ENCODE peak calls at places on chromosomes 5 and 9, in six cellular contexts. U is IMR-90; M is CD8-positive, alpha-beta T cell; E is pancreas; Y is fibroblast of lung; G is CD4-positive, CD25-positive, alpha-beta regulatory T cell. I is an unnamed sample.

GRCh38 chr9:76562511-76562911 is 103.5 kb downstream of the GCNT1 start:
- DNase-seq in G (no peak), E (no peak), Y (peak; percentile 82), U (peak; percentile 59), M (no peak), I (peak; percentile 35)

GRCh38 chr5:68287976-68288755 is 72.6 kb downstream of the PIK3R1 start:
- DNase-seq in G (peak; percentile 84), E (peak; percentile 75), Y (peak; percentile 66), M (peak; percentile 32), U (peak; percentile 37), I (peak; percentile 38)

GRCh38 chr5:52692039-52692438 is 95.7 kb upstream of the ITGA1 start:
- DNase-seq in E (no peak), Y (peak; percentile 47), M (no peak), G (no peak), U (peak; percentile 87), I (peak; percentile 79)

GRCh38 chr9:89177401-89178161 is 1.0 kb downstream of the SHC3 start:
- DNase-seq in G (no peak), M (no peak), Y (peak; percentile 45), U (no peak), E (peak; percentile 76), I (no peak)

GRCh38 chr5:96084874-96085545 is 123.4 kb upstream of the ELL2 start:
- DNase-seq in Y (no peak), U (no peak), E (no peak), M (no peak), G (no peak), I (no peak)

GRCh38 chr9:120065151-120065550 is 514.8 kb downstream of the CDK5RAP2 start:
- DNase-seq in E (no peak), M (no peak), U (no peak), Y (no peak), G (no peak), I (no peak)

GRCh38 chr9:130414910-130415746 is 29.6 kb upstream of the ASS1 start:
- DNase-seq in U (no peak), G (no peak), Y (no peak), M (no peak), E (no peak), I (no peak)

GRCh38 chr9:134419684-134420076 is 93.4 kb downstream of the RXRA start:
- DNase-seq in M (no peak), Y (no peak), U (no peak), E (no peak), G (no peak), I (no peak)

GRCh38 chr5:90131734-90132133 is 277.8 kb downstream of the CETN3 start:
- DNase-seq in U (no peak), E (no peak), G (no peak), Y (peak; percentile 43), M (no peak), I (no peak)

GRCh38 chr5:74206571-74207550 is 433.7 kb downstream of the ENC1 start:
- DNase-seq in E (peak; percentile 65), U (peak; percentile 78), Y (peak; percentile 89), M (no peak), G (no peak), I (peak; percentile 73)

GRCh38 chr5:140561753-140562523 is 2.5 kb downstream of the APBB3 start:
- DNase-seq in M (no peak), G (no peak), E (no peak), Y (no peak), U (no peak), I (no peak)

GRCh38 chr9:76521244-76521673 is 62.3 kb downstream of the GCNT1 start:
- DNase-seq in E (no peak), U (no peak), Y (peak; percentile 48), M (no peak), G (no peak), I (no peak)

GRCh38 chr5:119290161-119290569 is 65.7 kb upstream of the TNFAIP8 start:
- DNase-seq in E (no peak), G (peak; percentile 57), U (peak; percentile 18), Y (peak; percentile 66), M (no peak), I (peak; percentile 20)

GRCh38 chr9:13443380-13444271 is 164.1 kb upstream of the MPDZ start:
- DNase-seq in G (no peak), U (no peak), M (no peak), Y (peak; percentile 16), E (no peak), I (no peak)

GRCh38 chr9:128637656-128638055 is 19.0 kb downstream of the DYNC2I2 start:
- DNase-seq in Y (peak; percentile 41), G (no peak), M (no peak), E (no peak), U (peak; percentile 54), I (no peak)

GRCh38 chr5:88889165-88890069 is 6.4 kb upstream of the MEF2C start:
- DNase-seq in G (no peak), M (no peak), E (peak; percentile 70), Y (peak; percentile 72), U (peak; percentile 13), I (no peak)

GRCh38 chr5:53479656-53480473 is 564 bp upstream of the FST start:
- DNase-seq in Y (peak; percentile 55), E (peak; percentile 77), U (peak; percentile 73), G (peak; percentile 23), M (no peak), I (peak; percentile 28)

GRCh38 chr9:135082536-135082935 is 4.9 kb upstream of the OLFM1 start:
- DNase-seq in Y (no peak), M (no peak), U (no peak), G (no peak), E (no peak), I (no peak)

GRCh38 chr9:124467410-124468060 is 17.3 kb downstream of the ADGRD2 start:
- DNase-seq in M (no peak), E (peak; percentile 49), G (no peak), Y (no peak), U (no peak), I (no peak)

GRCh38 chr9:137277329-137278041 is at the start of gene TOR4A:
- DNase-seq in U (peak; percentile 86), M (no peak), E (peak; percentile 89), G (peak; percentile 72), Y (peak; percentile 87), I (peak; percentile 63)

GRCh38 chr9:6024035-6024554 is 8.7 kb upstream of the RANBP6 start:
- DNase-seq in U (no peak), G (peak; percentile 65), E (no peak), Y (no peak), M (no peak), I (no peak)

GRCh38 chr9:112072721-112073553 is 102.2 kb downstream of the SUSD1 start:
- DNase-seq in U (peak; percentile 98), G (no peak), Y (peak; percentile 96), M (no peak), E (no peak), I (peak; percentile 86)

GRCh38 chr9:96612105-96612965 is 7.3 kb downstream of the CDC14B start:
- DNase-seq in Y (peak; percentile 92), E (no peak), M (no peak), G (no peak), U (peak; percentile 96), I (peak; percentile 92)

GRCh38 chr5:95080026-95080425 is 204.9 kb downstream of the MCTP1 start:
- DNase-seq in G (no peak), U (no peak), M (no peak), E (no peak), Y (no peak), I (no peak)

GRCh38 chr9:113428062-113428600 is 17.6 kb downstream of the C9orf43 start:
- DNase-seq in M (no peak), E (no peak), Y (no peak), U (no peak), G (no peak), I (no peak)

GRCh38 chr5:111950660-111951059 is 193.7 kb upstream of the NREP start:
- DNase-seq in E (no peak), Y (peak; percentile 53), U (peak; percentile 80), M (no peak), G (no peak), I (peak; percentile 40)

GRCh38 chr9:34254141-34254913 is 74.7 kb downstream of the KIF24 start:
- DNase-seq in E (no peak), M (no peak), U (peak; percentile 79), Y (peak; percentile 87), G (no peak), I (peak; percentile 45)

GRCh38 chr9:115002371-115003120 is 72.2 kb upstream of the TNFSF8 start:
- DNase-seq in Y (no peak), G (no peak), U (no peak), M (no peak), E (no peak), I (no peak)

GRCh38 chr5:6365142-6365976 is 13.0 kb downstream of the MED10 start:
- DNase-seq in Y (peak; percentile 32), E (peak; percentile 35), U (peak; percentile 53), G (no peak), M (no peak), I (peak; percentile 30)

DNA sequence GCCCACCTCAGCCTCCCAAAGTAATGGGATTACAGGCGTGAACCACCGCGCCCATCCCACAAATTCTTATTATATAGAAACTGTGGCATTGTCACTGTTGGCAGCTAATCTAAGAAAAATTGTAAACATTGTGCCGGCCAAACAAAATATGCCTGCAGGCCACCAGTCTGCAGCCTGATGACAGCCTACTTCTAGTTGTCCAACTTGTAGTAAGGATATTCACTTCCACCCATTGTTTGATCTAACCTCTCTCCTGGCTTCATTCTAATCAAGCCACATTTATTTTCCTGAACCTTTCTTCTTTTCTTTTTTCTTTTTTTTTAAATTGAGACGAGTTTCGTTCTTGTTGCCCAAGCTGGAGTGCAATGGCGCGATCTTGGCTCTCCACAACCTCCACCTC is 13.7 kb upstream of the TMED9 start:
- DNase-seq in E (no peak), Y (no peak), U (no peak), M (no peak), G (no peak), I (no peak)
- H3K27me3 ChIP-seq in E (no peaks in the 10 kb centered on the region), Y (no peaks in the 10 kb centered on the region), U (peaks cover 11% of the 10 kb centered on the region), M (no peaks in the 10 kb centered on the region), G (no peaks in the 10 kb centered on the region), I (no peaks in the 10 kb centered on the region)

GRCh38 chr9:37373621-37374020 is 48.9 kb upstream of the GRHPR start:
- DNase-seq in E (no peak), Y (no peak), U (no peak), M (no peak), G (no peak), I (no peak)
- H3K27me3 ChIP-seq in E (no peaks in the 10 kb centered on the region), Y (peaks cover 2% of the 10 kb centered on the region), U (peaks cover 14% of the 10 kb centered on the region), M (no peaks in the 10 kb centered on the region), G (no peaks in the 10 kb centered on the region), I (peaks cover 2% of the 10 kb centered on the region)

DNA sequence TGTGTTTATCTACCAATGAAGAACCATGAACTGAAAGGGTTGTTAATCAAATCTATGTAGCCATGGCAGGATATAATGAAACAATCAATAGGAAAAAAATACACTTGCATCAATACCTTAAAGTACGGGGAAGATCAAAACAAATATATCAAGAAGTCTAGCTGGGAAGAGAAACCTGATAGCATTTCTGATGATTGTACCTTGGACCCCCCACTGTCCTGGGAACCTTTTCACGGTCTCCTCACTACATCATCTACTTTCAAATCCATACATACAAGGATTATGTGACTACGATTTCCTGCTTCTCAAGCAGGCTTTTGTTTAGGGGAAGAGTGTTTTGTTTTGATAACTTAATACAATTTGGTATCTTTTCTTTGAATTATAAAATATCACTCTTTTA is 8.1 kb downstream of the EBF1 start:
- DNase-seq in U (no peak), E (no peak), G (no peak), M (no peak), Y (no peak), I (no peak)
- H3K27me3 ChIP-seq in U (no peaks in the 10 kb centered on the region), E (no peaks in the 10 kb centered on the region), G (peaks cover 33% of the 10 kb centered on the region), M (no peaks in the 10 kb centered on the region), Y (no peaks in the 10 kb centered on the region), I (no peaks in the 10 kb centered on the region)

DNA sequence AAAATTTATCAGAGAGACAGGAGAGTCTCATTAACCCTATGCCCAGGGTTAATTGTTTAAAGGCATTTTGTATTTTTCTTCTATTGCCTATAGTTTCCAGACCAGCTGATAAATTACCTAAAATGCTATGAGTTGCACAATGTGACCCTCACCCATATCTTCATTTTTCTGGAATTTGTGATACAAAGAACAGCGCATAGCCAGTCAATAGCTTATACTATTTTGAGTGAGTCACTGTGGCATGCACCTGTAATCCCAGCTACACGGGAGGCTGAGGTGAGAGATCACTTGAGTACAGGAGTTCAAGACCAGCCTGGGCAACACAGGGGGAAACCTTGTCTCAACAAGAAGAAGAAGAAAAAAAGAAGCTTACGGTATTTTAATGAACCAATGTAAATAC is 2.8 kb downstream of the C9orf153 start:
- DNase-seq in Y (no peak), E (no peak), U (no peak), M (no peak), G (no peak), I (no peak)
- H3K27me3 ChIP-seq in Y (no peaks in the 10 kb centered on the region), E (no peaks in the 10 kb centered on the region), U (no peaks in the 10 kb centered on the region), M (no peaks in the 10 kb centered on the region), G (no peaks in the 10 kb centered on the region), I (no peaks in the 10 kb centered on the region)